ENCODE peak calls at places on chromosome 5, in eight cellular contexts. One of them, this sample, is unnamed.

GRCh38 chr5:75168026-75168750 is 68.5 kb downstream of the ANKRD31 start:
- DNase-seq in IMR-90: no peak
- DNase-seq in lower lobe of right lung: no peak
- DNase-seq in GM23338: no peak
- DNase-seq in endothelial cell: no peak
- DNase-seq in omental fat pad: no peak
- DNase-seq in WTC11: no peak
- DNase-seq in AG09309: no peak
- DNase-seq in this sample: no peak

GRCh38 chr5:164532226-164532937 is 1027.0 kb downstream of the MAT2B start:
- DNase-seq in lower lobe of right lung: no peak
- DNase-seq in IMR-90: no peak
- DNase-seq in WTC11: no peak
- DNase-seq in omental fat pad: no peak
- DNase-seq in AG09309: no peak
- DNase-seq in GM23338: no peak
- DNase-seq in endothelial cell: no peak
- DNase-seq in this sample: no peak

GRCh38 chr5:50623666-50624065 is 42.8 kb upstream of the PARP8 start:
- DNase-seq in omental fat pad: no peak
- DNase-seq in AG09309: no peak
- DNase-seq in GM23338: peak; percentile 32
- DNase-seq in lower lobe of right lung: no peak
- DNase-seq in IMR-90: no peak
- DNase-seq in WTC11: no peak
- DNase-seq in endothelial cell: no peak
- DNase-seq in this sample: no peak

GRCh38 chr5:172444110-172444510 is 10.2 kb downstream of the SH3PXD2B start:
- DNase-seq in GM23338: no peak
- DNase-seq in WTC11: no peak
- DNase-seq in omental fat pad: no peak
- DNase-seq in endothelial cell: no peak
- DNase-seq in IMR-90: peak; percentile 78
- DNase-seq in AG09309: no peak
- DNase-seq in lower lobe of right lung: no peak
- DNase-seq in this sample: no peak

GRCh38 chr5:176866913-176867312 is 32.2 kb downstream of the HK3 start:
- DNase-seq in omental fat pad: no peak
- DNase-seq in IMR-90: no peak
- DNase-seq in endothelial cell: no peak
- DNase-seq in AG09309: no peak
- DNase-seq in GM23338: peak; percentile 64
- DNase-seq in lower lobe of right lung: no peak
- DNase-seq in WTC11: no peak
- DNase-seq in this sample: no peak

GRCh38 chr5:37197340-37198050 is 51.7 kb downstream of the CPLANE1 start:
- DNase-seq in AG09309: no peak
- DNase-seq in endothelial cell: no peak
- DNase-seq in omental fat pad: no peak
- DNase-seq in IMR-90: peak; percentile 23
- DNase-seq in GM23338: peak; percentile 36
- DNase-seq in lower lobe of right lung: no peak
- DNase-seq in WTC11: no peak
- DNase-seq in this sample: no peak

GRCh38 chr5:123156577-123157296 is 67.7 kb downstream of the PRDM6 start:
- DNase-seq in GM23338: no peak
- DNase-seq in omental fat pad: no peak
- DNase-seq in IMR-90: peak; percentile 90
- DNase-seq in AG09309: peak; percentile 66
- DNase-seq in lower lobe of right lung: no peak
- DNase-seq in WTC11: no peak
- DNase-seq in endothelial cell: no peak
- DNase-seq in this sample: no peak

GRCh38 chr5:154762700-154763099 is 7.5 kb downstream of the LARP1 start:
- DNase-seq in GM23338: no peak
- DNase-seq in endothelial cell: no peak
- DNase-seq in AG09309: no peak
- DNase-seq in lower lobe of right lung: no peak
- DNase-seq in omental fat pad: no peak
- DNase-seq in WTC11: no peak
- DNase-seq in IMR-90: no peak
- DNase-seq in this sample: no peak

GRCh38 chr5:125717209-125717608 is 706.0 kb upstream of the GRAMD2B start:
- DNase-seq in IMR-90: peak; percentile 96
- DNase-seq in endothelial cell: no peak
- DNase-seq in WTC11: no peak
- DNase-seq in AG09309: peak; percentile 4
- DNase-seq in lower lobe of right lung: no peak
- DNase-seq in omental fat pad: no peak
- DNase-seq in GM23338: no peak
- DNase-seq in this sample: no peak

GRCh38 chr5:61167382-61167781 is 5.1 kb upstream of the SMIM15 start:
- DNase-seq in WTC11: no peak
- DNase-seq in AG09309: peak; percentile 7
- DNase-seq in GM23338: peak; percentile 34
- DNase-seq in lower lobe of right lung: no peak
- DNase-seq in omental fat pad: no peak
- DNase-seq in endothelial cell: peak; percentile 8
- DNase-seq in IMR-90: peak; percentile 65
- DNase-seq in this sample: no peak
- TF ChIP-seq CTCF in WTC11: no peak
- TF ChIP-seq CTCF in AG09309: peak; percentile 56
- TF ChIP-seq CTCF in GM23338: peak; percentile 45
- TF ChIP-seq CTCF in lower lobe of right lung: peak; percentile 33
- TF ChIP-seq CTCF in omental fat pad: no peak
- TF ChIP-seq CTCF in endothelial cell: no peak
- TF ChIP-seq CTCF in IMR-90: peak; percentile 66
- TF ChIP-seq CTCF in this sample: no peak

DNA sequence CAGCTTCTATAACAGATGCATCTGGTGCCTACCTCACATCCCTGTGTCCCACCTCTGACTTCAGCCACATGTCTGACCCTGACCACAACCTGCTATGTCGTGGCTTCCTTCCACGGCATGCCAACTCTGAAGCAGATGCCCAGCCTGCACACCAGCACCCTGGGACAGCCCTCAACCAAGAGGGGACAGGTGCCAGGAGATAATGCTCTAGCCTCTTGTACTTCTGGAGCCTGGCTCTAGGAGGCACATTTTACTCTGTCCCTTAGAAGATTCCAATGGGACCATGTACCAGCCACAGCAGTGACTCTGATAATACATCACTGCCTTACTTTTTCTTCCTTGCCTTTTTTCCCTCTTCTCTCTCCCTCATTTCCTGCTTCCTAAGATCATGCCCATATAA is 51.4 kb downstream of the EBF1 start:
- DNase-seq in endothelial cell: no peak
- DNase-seq in lower lobe of right lung: no peak
- DNase-seq in omental fat pad: no peak
- DNase-seq in WTC11: no peak
- DNase-seq in GM23338: no peak
- DNase-seq in AG09309: no peak
- DNase-seq in IMR-90: no peak
- DNase-seq in this sample: no peak
- TF ChIP-seq CTCF in endothelial cell: no peak
- TF ChIP-seq CTCF in lower lobe of right lung: no peak
- TF ChIP-seq CTCF in omental fat pad: no peak
- TF ChIP-seq CTCF in WTC11: no peak
- TF ChIP-seq CTCF in GM23338: peak; percentile 18
- TF ChIP-seq CTCF in AG09309: no peak
- TF ChIP-seq CTCF in IMR-90: no peak
- TF ChIP-seq CTCF in this sample: no peak

GRCh38 chr5:1204693-1205242 is 3.4 kb downstream of the SLC6A19 start:
- DNase-seq in GM23338: peak; percentile 69
- DNase-seq in AG09309: no peak
- DNase-seq in omental fat pad: no peak
- DNase-seq in WTC11: peak; percentile 31
- DNase-seq in endothelial cell: peak; percentile 38
- DNase-seq in lower lobe of right lung: peak; percentile 49
- DNase-seq in IMR-90: peak; percentile 38
- DNase-seq in this sample: no peak
- TF ChIP-seq CTCF in GM23338: peak; percentile 22
- TF ChIP-seq CTCF in AG09309: peak; percentile 25
- TF ChIP-seq CTCF in omental fat pad: no peak
- TF ChIP-seq CTCF in WTC11: no peak
- TF ChIP-seq CTCF in endothelial cell: no peak
- TF ChIP-seq CTCF in lower lobe of right lung: peak; percentile 32
- TF ChIP-seq CTCF in IMR-90: peak; percentile 31
- TF ChIP-seq CTCF in this sample: no peak

GRCh38 chr5:142619815-142620214 is 66.1 kb downstream of the FGF1 start:
- DNase-seq in GM23338: no peak
- DNase-seq in AG09309: no peak
- DNase-seq in omental fat pad: no peak
- DNase-seq in WTC11: no peak
- DNase-seq in endothelial cell: no peak
- DNase-seq in lower lobe of right lung: no peak
- DNase-seq in IMR-90: no peak
- DNase-seq in this sample: no peak
- TF ChIP-seq CTCF in GM23338: no peak
- TF ChIP-seq CTCF in AG09309: no peak
- TF ChIP-seq CTCF in omental fat pad: no peak
- TF ChIP-seq CTCF in WTC11: no peak
- TF ChIP-seq CTCF in endothelial cell: no peak
- TF ChIP-seq CTCF in lower lobe of right lung: no peak
- TF ChIP-seq CTCF in IMR-90: no peak
- TF ChIP-seq CTCF in this sample: no peak

GRCh38 chr5:36151434-36152323 is at the start of the genes LMBRD2 and SKP2:
- DNase-seq in IMR-90: peak; percentile 98
- DNase-seq in omental fat pad: peak; percentile 87
- DNase-seq in GM23338: peak; percentile 99
- DNase-seq in WTC11: peak; percentile 97
- DNase-seq in lower lobe of right lung: peak; percentile 99
- DNase-seq in AG09309: peak; percentile 87
- DNase-seq in endothelial cell: peak; percentile 96
- DNase-seq in this sample: peak; percentile 92

GRCh38 chr5:36152324-36153298 is 700 bp downstream of the SKP2 start:
- DNase-seq in AG09309: no peak
- DNase-seq in omental fat pad: no peak
- DNase-seq in WTC11: no peak
- DNase-seq in GM23338: peak; percentile 21
- DNase-seq in lower lobe of right lung: no peak
- DNase-seq in endothelial cell: no peak
- DNase-seq in IMR-90: peak; percentile 27
- DNase-seq in this sample: peak; percentile 43

GRCh38 chr5:36153299-36153677 is 1.4 kb downstream of the SKP2 start:
- DNase-seq in AG09309: no peak
- DNase-seq in omental fat pad: no peak
- DNase-seq in IMR-90: no peak
- DNase-seq in lower lobe of right lung: no peak
- DNase-seq in GM23338: no peak
- DNase-seq in endothelial cell: no peak
- DNase-seq in WTC11: no peak
- DNase-seq in this sample: no peak

GRCh38 chr5:36155291-36155690 is 3.4 kb downstream of the SKP2 start:
- DNase-seq in IMR-90: no peak
- DNase-seq in AG09309: no peak
- DNase-seq in endothelial cell: no peak
- DNase-seq in omental fat pad: no peak
- DNase-seq in lower lobe of right lung: no peak
- DNase-seq in WTC11: no peak
- DNase-seq in GM23338: no peak
- DNase-seq in this sample: no peak

GRCh38 chr5:36153727-36154126 is 1.8 kb downstream of the SKP2 start:
- DNase-seq in GM23338: no peak
- DNase-seq in omental fat pad: no peak
- DNase-seq in AG09309: no peak
- DNase-seq in WTC11: no peak
- DNase-seq in endothelial cell: no peak
- DNase-seq in IMR-90: no peak
- DNase-seq in lower lobe of right lung: no peak
- DNase-seq in this sample: no peak
- TF ChIP-seq CTCF in GM23338: no peak
- TF ChIP-seq CTCF in omental fat pad: no peak
- TF ChIP-seq CTCF in AG09309: no peak
- TF ChIP-seq CTCF in WTC11: no peak
- TF ChIP-seq CTCF in endothelial cell: no peak
- TF ChIP-seq CTCF in IMR-90: no peak
- TF ChIP-seq CTCF in lower lobe of right lung: no peak
- TF ChIP-seq CTCF in this sample: no peak

GRCh38 chr5:169550227-169550626 is 33.3 kb upstream of the SPDL1 start:
- DNase-seq in AG09309: no peak
- DNase-seq in omental fat pad: no peak
- DNase-seq in IMR-90: no peak
- DNase-seq in lower lobe of right lung: no peak
- DNase-seq in WTC11: no peak
- DNase-seq in GM23338: no peak
- DNase-seq in endothelial cell: no peak
- DNase-seq in this sample: no peak

GRCh38 chr5:169547508-169547907 is 36.1 kb upstream of the SPDL1 start:
- DNase-seq in GM23338: no peak
- DNase-seq in AG09309: peak; percentile 17
- DNase-seq in omental fat pad: no peak
- DNase-seq in lower lobe of right lung: no peak
- DNase-seq in endothelial cell: no peak
- DNase-seq in WTC11: no peak
- DNase-seq in IMR-90: peak; percentile 7
- DNase-seq in this sample: no peak

GRCh38 chr5:169549453-169549852 is 34.1 kb upstream of the SPDL1 start:
- DNase-seq in endothelial cell: no peak
- DNase-seq in IMR-90: no peak
- DNase-seq in lower lobe of right lung: no peak
- DNase-seq in AG09309: no peak
- DNase-seq in omental fat pad: no peak
- DNase-seq in WTC11: no peak
- DNase-seq in GM23338: no peak
- DNase-seq in this sample: no peak

GRCh38 chr5:169546346-169546745 is 37.2 kb upstream of the SPDL1 start:
- DNase-seq in IMR-90: no peak
- DNase-seq in lower lobe of right lung: no peak
- DNase-seq in omental fat pad: no peak
- DNase-seq in GM23338: no peak
- DNase-seq in endothelial cell: no peak
- DNase-seq in WTC11: no peak
- DNase-seq in AG09309: no peak
- DNase-seq in this sample: no peak

DNA sequence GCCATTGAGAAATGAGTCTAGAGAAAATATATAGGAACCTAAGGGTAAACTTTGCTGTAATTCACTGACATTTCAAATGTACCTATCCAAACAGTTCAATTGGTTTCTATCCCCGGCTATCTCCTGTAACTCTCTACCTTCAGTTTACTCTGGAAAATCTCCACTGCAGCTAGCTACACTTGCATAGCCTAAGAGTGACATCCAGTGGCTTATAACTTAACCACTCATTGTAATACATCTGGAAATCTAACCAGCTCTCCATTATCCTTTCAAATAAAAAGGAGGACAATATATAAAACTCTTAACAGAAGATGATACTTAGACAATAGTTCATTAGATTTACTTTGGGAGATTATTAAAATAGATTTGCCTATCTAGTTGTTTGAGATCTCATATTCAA is 35.3 kb upstream of the SPDL1 start:
- DNase-seq in lower lobe of right lung: no peak
- DNase-seq in GM23338: peak; percentile 55
- DNase-seq in omental fat pad: no peak
- DNase-seq in WTC11: no peak
- DNase-seq in AG09309: peak; percentile 21
- DNase-seq in endothelial cell: no peak
- DNase-seq in IMR-90: peak; percentile 24
- DNase-seq in this sample: no peak
- TF ChIP-seq CTCF in lower lobe of right lung: peak; percentile 28
- TF ChIP-seq CTCF in GM23338: peak; percentile 51
- TF ChIP-seq CTCF in omental fat pad: no peak
- TF ChIP-seq CTCF in WTC11: no peak
- TF ChIP-seq CTCF in AG09309: peak; percentile 63
- TF ChIP-seq CTCF in endothelial cell: peak; percentile 28
- TF ChIP-seq CTCF in IMR-90: peak; percentile 48
- TF ChIP-seq CTCF in this sample: no peak

This sample was measured in mesothelial cell of epicardium.